ENCODE peak calls at places on chromosomes 6 and 20, in five cellular contexts. Y is IMR-90, X is activated B cell treated with CpG ODN at 0.5 μM for 24 hours, B is H9, T is cardiac fibroblast. V is an unnamed sample.

GRCh38 chr20:20215976-20216727 is 151.8 kb upstream of the INSM1 start:
- DNase-seq in Y (no peak), X (no peak), B (no peak), T (no peak), V (no peak)

GRCh38 chr20:1509237-1509636 is 18.0 kb upstream of the SIRPB2 start:
- DNase-seq in Y (peak), X (no peak), B (no peak), T (peak), V (no peak)

GRCh38 chr6:158793432-158793831 is 25.7 kb downstream of the EZR start:
- DNase-seq in Y (peak), X (no peak), B (no peak), T (peak), V (no peak)

GRCh38 chr20:19882446-19882845 is 124.4 kb downstream of the RIN2 start:
- DNase-seq in Y (no peak), X (no peak), B (no peak), T (no peak), V (no peak)

GRCh38 chr20:2760381-2761305 is 39.8 kb downstream of the CPXM1 start:
- DNase-seq in Y (no peak), X (no peak), B (no peak), T (no peak), V (no peak)

GRCh38 chr6:56497270-56497669 is 145.4 kb downstream of the DST start:
- DNase-seq in Y (no peak), X (no peak), B (no peak), T (no peak), V (no peak)

GRCh38 chr20:19310541-19310940 is 98.1 kb downstream of the SLC24A3 start:
- DNase-seq in Y (no peak), X (no peak), B (no peak), T (no peak), V (no peak)

GRCh38 chr6:159169557-159170332 is 545 bp downstream of the FNDC1 start:
- DNase-seq in Y (peak), X (peak), B (peak), T (peak), V (peak)

GRCh38 chr6:150711584-150712501 is 112.2 kb downstream of the PLEKHG1 start:
- DNase-seq in Y (no peak), X (no peak), B (no peak), T (peak), V (no peak)

GRCh38 chr20:3970016-3970415 is 45.3 kb downstream of the RNF24 start:
- DNase-seq in Y (no peak), X (no peak), B (peak), T (no peak), V (no peak)

GRCh38 chr6:98971303-98971702 is 23.6 kb upstream of the FBXL4 start:
- DNase-seq in Y (no peak), X (no peak), B (no peak), T (no peak), V (no peak)

GRCh38 chr6:98657764-98658163 is 176.6 kb upstream of the POU3F2 start:
- DNase-seq in Y (peak), X (no peak), B (no peak), T (peak), V (no peak)

GRCh38 chr6:43771858-43772570 is 2.0 kb downstream of the VEGFA start:
- DNase-seq in Y (no peak), X (peak), B (peak), T (peak), V (no peak)

GRCh38 chr20:48794360-48794759 is 33.4 kb downstream of the PREX1 start:
- DNase-seq in Y (no peak), X (no peak), B (peak), T (peak), V (no peak)

GRCh38 chr20:56865055-56865454 is 235.9 kb downstream of the TFAP2C start:
- DNase-seq in Y (no peak), X (no peak), B (no peak), T (no peak), V (no peak)

GRCh38 chr20:39222102-39222501 is 260.0 kb downstream of the DHX35 start:
- DNase-seq in Y (no peak), X (no peak), B (no peak), T (no peak), V (no peak)

GRCh38 chr6:2959909-2960719 is 11.3 kb downstream of the SERPINB6 start:
- DNase-seq in Y (peak), X (no peak), B (peak), T (peak), V (no peak)

GRCh38 chr20:25025091-25025861 is 32.7 kb downstream of the ACSS1 start:
- DNase-seq in Y (no peak), X (no peak), B (no peak), T (no peak), V (no peak)

GRCh38 chr20:25023316-25023715 is 30.8 kb upstream of the APMAP start:
- DNase-seq in Y (no peak), X (no peak), B (no peak), T (no peak), V (no peak)

GRCh38 chr20:25024171-25024570 is 31.6 kb upstream of the APMAP start:
- DNase-seq in Y (no peak), X (peak), B (no peak), T (no peak), V (no peak)

GRCh38 chr20:25022680-25023079 is 30.1 kb upstream of the APMAP start:
- DNase-seq in Y (no peak), X (peak), B (no peak), T (no peak), V (no peak)

DNA sequence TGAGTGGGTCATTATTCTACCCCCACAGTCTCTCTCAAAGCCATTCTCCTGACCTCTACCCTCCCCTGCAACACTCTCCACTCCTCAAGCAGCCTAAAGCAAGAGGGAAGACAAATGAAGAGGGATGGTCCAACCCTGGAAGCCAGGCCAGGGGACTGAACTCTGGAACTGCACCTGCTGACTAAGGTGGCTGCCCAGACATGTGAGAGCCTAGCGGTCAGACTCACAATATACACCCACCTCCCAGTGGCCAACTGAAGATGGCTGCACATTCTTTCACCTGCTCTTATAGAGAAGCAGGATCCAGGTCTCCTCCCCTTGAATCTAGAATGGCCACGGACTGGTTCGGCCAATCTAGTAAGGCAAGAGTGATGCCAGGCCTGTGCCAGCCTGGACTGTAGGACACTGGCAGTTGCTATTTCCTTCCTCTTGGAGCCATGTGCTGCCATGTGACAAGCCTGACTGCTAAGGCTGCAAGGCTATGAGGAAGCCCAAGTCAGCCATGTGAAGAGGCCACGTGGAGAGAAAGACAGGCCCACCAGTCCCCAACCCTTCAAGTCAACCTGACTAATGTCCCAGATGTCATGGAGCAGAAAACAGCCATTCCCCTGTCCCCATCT is 31.8 kb downstream of the ACSS1 start:
- DNase-seq in Y (no peak), X (no peak), B (no peak), T (no peak), V (no peak)
- TF ChIP-seq CTCF in Y (no peak), X (no peak), B (no peak), T (no peak), V (no peak)

GRCh38 chr20:17648782-17649730 is 33.0 kb downstream of the RRBP1 start:
- DNase-seq in Y (no peak), X (no peak), B (no peak), T (no peak), V (no peak)
- TF ChIP-seq CTCF in Y (peak), X (no peak), B (peak), T (peak), V (peak)

GRCh38 chr6:137870744-137871247 is 3.7 kb downstream of the TNFAIP3 start:
- DNase-seq in Y (peak), X (no peak), B (no peak), T (no peak), V (no peak)
- TF ChIP-seq CTCF in Y (no peak), X (no peak), B (peak), T (peak), V (no peak)

GRCh38 chr6:1798303-1798964 is 188.7 kb downstream of the FOXC1 start:
- DNase-seq in Y (peak), X (no peak), B (no peak), T (peak), V (no peak)

GRCh38 chr6:1801401-1801800 is 191.7 kb downstream of the FOXC1 start:
- DNase-seq in Y (no peak), X (no peak), B (no peak), T (no peak), V (no peak)

GRCh38 chr6:1806935-1807334 is 197.2 kb downstream of the FOXC1 start:
- DNase-seq in Y (no peak), X (no peak), B (no peak), T (no peak), V (no peak)

GRCh38 chr6:1798965-1799325 is 189.2 kb downstream of the FOXC1 start:
- DNase-seq in Y (no peak), X (no peak), B (no peak), T (no peak), V (no peak)

DNA sequence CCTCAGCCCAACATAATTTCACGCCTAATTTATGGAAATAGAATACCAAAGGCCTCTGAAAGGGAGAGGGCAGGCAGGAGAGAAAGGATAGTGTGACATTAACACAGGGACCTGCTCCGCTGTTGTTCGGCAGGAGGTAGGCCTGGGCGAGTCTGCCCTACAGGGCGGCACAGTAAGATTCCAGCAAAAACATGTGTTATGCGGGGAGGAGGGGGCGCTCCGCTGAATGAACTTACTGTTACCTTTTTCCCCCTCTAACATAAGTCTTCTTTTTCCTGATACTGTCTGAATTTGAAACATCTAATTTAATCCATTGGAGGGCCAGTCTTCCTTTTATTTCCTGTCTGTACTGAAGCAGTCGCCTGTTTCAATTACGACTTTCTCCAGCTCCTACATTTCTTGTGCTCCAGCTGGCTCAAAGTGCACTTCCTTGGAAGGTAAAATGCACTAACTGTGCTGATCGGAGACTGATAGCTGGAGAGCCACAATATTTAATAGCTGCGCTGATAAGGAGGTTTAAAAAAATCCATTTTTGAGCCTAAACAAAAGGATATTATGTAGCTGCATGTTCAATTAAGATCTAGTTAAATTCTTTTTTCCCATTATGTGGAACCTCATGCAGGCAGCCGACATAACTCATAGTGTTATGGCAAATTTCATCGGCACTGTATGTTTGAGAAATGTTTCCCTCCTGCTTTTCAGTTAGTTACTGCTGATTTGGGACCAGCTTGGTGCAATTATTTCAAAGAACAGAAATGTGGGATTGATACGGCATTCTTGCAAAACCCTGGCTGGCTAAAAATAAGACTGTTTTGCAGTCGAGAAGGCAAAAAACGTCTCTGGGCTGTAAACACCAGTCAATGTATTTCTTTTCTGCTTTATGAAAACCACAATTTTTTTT is 193.0 kb downstream of the FOXC1 start:
- DNase-seq in Y (no peak), X (no peak), B (no peak), T (peak), V (no peak)
- TF ChIP-seq CTCF in Y (no peak), X (no peak), B (no peak), T (no peak), V (no peak)

GRCh38 chr6:163340201-163340887 is 74.2 kb upstream of the QKI start:
- DNase-seq in Y (no peak), X (no peak), B (no peak), T (no peak), V (no peak)
- TF ChIP-seq CTCF in Y (no peak), X (no peak), B (peak), T (no peak), V (no peak)

GRCh38 chr20:10649817-10650200 is 24.0 kb downstream of the JAG1 start:
- DNase-seq in Y (no peak), X (no peak), B (no peak), T (no peak), V (no peak)

GRCh38 chr20:10649080-10649816 is 24.6 kb downstream of the JAG1 start:
- DNase-seq in Y (no peak), X (no peak), B (no peak), T (no peak), V (no peak)

GRCh38 chr20:10652185-10652584 is 21.6 kb downstream of the JAG1 start:
- DNase-seq in Y (no peak), X (no peak), B (no peak), T (no peak), V (no peak)

GRCh38 chr20:10652660-10653191 is 21.1 kb downstream of the JAG1 start:
- DNase-seq in Y (peak), X (no peak), B (no peak), T (no peak), V (no peak)

GRCh38 chr20:10651227-10651990 is 22.4 kb downstream of the JAG1 start:
- DNase-seq in Y (peak), X (no peak), B (no peak), T (peak), V (no peak)
- TF ChIP-seq CTCF in Y (no peak), X (no peak), B (no peak), T (no peak), V (no peak)

GRCh38 chr6:100724222-100724621 is 156.9 kb downstream of the ASCC3 start:
- DNase-seq in Y (no peak), X (no peak), B (no peak), T (peak), V (no peak)

GRCh38 chr6:100721256-100721655 is 159.9 kb downstream of the ASCC3 start:
- DNase-seq in Y (peak), X (no peak), B (no peak), T (no peak), V (no peak)

GRCh38 chr6:100724696-100725095 is 156.4 kb downstream of the ASCC3 start:
- DNase-seq in Y (no peak), X (no peak), B (no peak), T (no peak), V (no peak)

DNA sequence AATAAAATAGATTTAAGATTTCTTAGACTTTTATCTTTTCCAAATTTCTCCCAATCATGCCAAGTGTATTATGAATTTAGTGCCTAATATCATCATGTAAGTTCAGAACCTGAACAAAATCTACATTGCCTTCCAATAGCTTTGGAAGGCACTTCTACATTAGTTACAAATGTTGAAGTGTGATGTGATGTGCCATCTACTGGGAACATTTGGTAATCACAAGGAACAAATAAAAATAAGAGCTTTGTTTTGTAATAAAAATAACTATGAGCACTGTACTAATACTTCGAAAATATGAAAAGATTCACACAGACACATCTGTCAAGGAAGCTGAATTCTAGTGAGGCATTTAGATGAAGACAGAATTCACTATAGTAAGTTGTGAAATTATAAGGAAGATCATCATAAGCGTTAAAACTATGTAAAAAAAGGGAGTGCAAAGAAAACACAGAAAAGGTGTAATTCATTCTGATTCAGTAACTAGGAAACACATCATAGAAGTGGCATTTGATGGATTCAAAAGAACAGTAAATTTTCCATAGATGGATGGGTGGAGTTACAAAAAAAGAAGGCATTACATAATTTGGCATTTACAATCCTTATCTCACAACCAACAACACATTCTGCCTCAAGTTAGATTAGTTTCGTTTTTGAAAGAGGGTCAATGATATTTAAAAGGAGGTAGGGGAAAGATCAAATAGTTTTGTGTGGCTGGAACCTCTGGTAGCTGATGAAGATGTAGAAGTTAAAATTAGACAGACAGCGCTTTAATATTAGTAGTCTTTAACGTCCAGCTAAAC is 161.0 kb downstream of the ASCC3 start:
- DNase-seq in Y (peak), X (no peak), B (no peak), T (peak), V (no peak)
- TF ChIP-seq CTCF in Y (peak), X (no peak), B (peak), T (peak), V (peak)

DNA sequence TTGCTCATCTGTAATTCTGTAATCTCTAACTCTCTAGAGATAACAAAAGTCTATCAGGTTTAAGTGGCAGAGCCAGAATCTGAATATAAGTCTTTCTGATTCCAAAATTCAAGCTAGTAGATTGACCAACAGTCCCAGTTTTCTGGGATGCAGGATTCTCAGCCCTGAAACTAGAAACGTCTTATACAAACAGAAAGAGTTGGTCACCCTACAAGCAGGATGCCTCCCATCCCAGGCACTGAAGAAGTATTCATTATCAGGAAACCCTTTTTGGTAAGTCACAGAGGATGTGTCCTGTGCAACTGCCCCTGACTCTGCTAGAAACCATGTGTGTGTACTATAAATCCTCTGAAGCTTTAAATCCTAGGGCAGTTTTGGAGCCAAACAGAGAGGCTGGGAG is 135.0 kb downstream of the CARMIL1 start:
- DNase-seq in Y (no peak), X (no peak), B (no peak), T (no peak), V (no peak)
- TF ChIP-seq CTCF in Y (no peak), X (no peak), B (no peak), T (no peak), V (no peak)

GRCh38 chr20:40966103-40966502 is 62.5 kb upstream of the TOP1 start:
- DNase-seq in Y (no peak), X (no peak), B (peak), T (no peak), V (no peak)
- TF ChIP-seq CTCF in Y (peak), X (no peak), B (peak), T (peak), V (no peak)

DNA sequence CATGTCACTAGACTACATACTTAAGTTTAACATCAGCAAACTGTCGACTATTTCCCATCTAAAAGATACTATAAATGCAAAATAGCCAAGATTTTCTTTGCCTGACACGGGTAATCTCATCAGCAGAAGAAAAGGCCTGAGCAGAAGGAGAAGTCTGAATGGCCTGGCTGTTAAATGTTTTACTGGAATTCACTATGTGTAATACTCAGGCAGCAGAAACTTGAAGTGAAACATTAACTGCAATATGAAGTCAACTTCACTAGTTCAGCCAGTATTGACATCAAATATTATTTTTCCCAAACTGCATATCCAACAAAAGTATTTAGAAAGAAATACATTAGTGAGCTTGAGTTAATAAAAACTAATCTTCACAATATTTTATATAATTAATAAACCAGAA is 6.4 kb upstream of the DSE start:
- DNase-seq in Y (no peak), X (no peak), B (no peak), T (peak), V (no peak)
- TF ChIP-seq CTCF in Y (no peak), X (no peak), B (no peak), T (no peak), V (no peak)

V was measured in D721Med.